ENCODE peak calls at places on chromosome 6, in four cellular contexts. J is HCT116, H is spleen, A is GM12878. G is an unnamed sample. For H3K27me3 and H3K4me1, the result is how much of the 10 kb centered on the place peaks cover.

GRCh38 chr6:23349521-23350147 is 776.4 kb upstream of the NRSN1 start:
- DNase-seq in J (peak), H (no peak), A (no peak), G (no peak)

GRCh38 chr6:2429460-2429859 is 184.1 kb upstream of the GMDS start:
- DNase-seq in J (no peak), H (no peak), A (no peak), G (no peak)

GRCh38 chr6:17505062-17505476 is 95.0 kb upstream of the FAM8A1 start:
- DNase-seq in J (peak), H (no peak), A (no peak), G (no peak)

GRCh38 chr6:160793652-160794051 is 91.6 kb downstream of the PLG start:
- DNase-seq in J (no peak), H (no peak), A (no peak), G (no peak)

GRCh38 chr6:145801021-145801420 is 13.6 kb downstream of the FBXO30 start:
- DNase-seq in J (no peak), H (no peak), A (no peak), G (no peak)

GRCh38 chr6:5584072-5584471 is 322.8 kb downstream of the FARS2 start:
- DNase-seq in J (no peak), H (no peak), A (no peak), G (no peak)

GRCh38 chr6:44779130-44779826 is 391.8 kb downstream of the CDC5L start:
- DNase-seq in J (no peak), H (no peak), A (peak), G (peak)

GRCh38 chr6:168905451-168906090 is 348.1 kb downstream of the THBS2 start:
- DNase-seq in J (no peak), H (no peak), A (no peak), G (no peak)

GRCh38 chr6:24581084-24581669 is 64.8 kb downstream of the KIAA0319 start:
- DNase-seq in J (peak), H (peak), A (no peak), G (peak)

GRCh38 chr6:41042167-41042566 is at the start of gene TSPO2:
- DNase-seq in J (no peak), H (no peak), A (no peak), G (no peak)

GRCh38 chr6:37344308-37344707 is 9.5 kb upstream of the RNF8 start:
- DNase-seq in J (no peak), H (no peak), A (no peak), G (no peak)

GRCh38 chr6:18985061-18985460 is 597.9 kb downstream of the RNF144B start:
- DNase-seq in J (no peak), H (no peak), A (no peak), G (no peak)

GRCh38 chr6:89144358-89145041 is 1.4 kb upstream of the PM20D2 start:
- DNase-seq in J (no peak), H (no peak), A (no peak), G (no peak)

GRCh38 chr6:158383542-158383941 is 71.3 kb downstream of the TULP4 start:
- DNase-seq in J (no peak), H (no peak), A (no peak), G (no peak)

GRCh38 chr6:158383057-158383456 is 70.8 kb downstream of the TULP4 start:
- DNase-seq in J (no peak), H (no peak), A (no peak), G (no peak)

GRCh38 chr6:158387036-158387435 is 74.8 kb downstream of the TULP4 start:
- DNase-seq in J (peak), H (no peak), A (no peak), G (no peak)

GRCh38 chr6:158382491-158382890 is 70.2 kb downstream of the TULP4 start:
- DNase-seq in J (no peak), H (no peak), A (no peak), G (no peak)

GRCh38 chr6:158384671-158385110 is 72.4 kb downstream of the TULP4 start:
- DNase-seq in J (no peak), H (no peak), A (no peak), G (no peak)
- H3K4me3 ChIP-seq in J (no peak), H (no peak), A (no peak), G (no peak)

DNA sequence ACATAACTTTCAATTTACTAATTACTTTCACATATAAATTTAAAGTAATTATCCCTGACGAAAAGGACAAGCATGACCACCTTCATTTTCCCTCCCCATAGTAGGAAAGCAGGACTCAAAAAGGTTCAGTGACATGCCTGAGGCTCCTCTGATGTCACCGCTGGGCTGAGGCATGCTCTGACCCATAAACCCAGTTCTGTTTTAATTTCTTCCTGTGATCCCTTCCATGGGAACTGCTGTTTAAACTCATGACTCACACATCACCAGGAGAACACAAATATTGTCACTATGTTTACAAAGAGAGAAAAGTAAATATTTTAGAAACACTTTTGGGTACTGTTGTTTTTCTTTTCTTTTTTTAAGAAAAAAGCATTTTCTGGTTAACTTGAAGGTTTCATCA is 38.0 kb upstream of the NR2E1 start:
- DNase-seq in J (no peak), H (no peak), A (no peak), G (no peak)
- H3K27me3 ChIP-seq in J (under half), H (under half), A (under half), G (under half)

DNA sequence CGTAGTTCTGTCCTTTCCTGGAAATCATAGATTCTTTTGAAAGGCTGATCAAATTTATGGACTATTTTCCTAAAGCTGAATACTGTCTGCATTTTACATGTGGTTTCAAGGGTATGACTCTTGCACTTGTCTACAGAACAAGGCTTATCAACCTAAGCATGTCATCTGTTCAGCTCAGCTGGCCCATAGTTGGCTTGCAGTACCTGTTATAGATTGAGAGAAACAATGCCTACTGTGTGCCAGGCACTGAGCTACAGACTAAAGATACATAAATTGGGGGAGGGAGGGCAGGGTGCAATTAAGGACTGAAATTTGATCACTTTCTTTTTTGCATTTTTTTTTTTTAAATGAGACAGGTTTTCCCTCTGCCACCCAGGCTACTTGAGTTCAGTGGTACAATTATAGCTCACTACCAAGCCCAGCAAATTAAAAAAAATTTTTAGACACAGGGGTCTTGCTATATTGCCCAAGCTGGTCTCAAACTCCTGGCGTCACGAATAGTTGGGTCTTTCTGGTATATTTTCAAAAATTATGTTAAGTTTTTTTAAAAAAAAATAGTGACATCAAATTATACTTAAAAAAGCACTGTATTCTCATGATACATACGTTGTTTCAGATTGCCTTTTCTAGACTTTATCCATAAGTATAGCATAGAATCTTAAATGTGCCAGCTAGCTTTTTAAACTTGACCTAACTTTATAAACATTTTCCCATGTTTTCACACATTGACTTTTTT is 52.2 kb downstream of the RREB1 start:
- DNase-seq in J (no peak), H (no peak), A (no peak), G (no peak)
- H3K4me1 ChIP-seq in J (under half), H (under half), A (under half), G (under half)

GRCh38 chr6:11151488-11151887 is 40.0 kb upstream of the ERVFRD-1 start:
- DNase-seq in J (no peak), H (no peak), A (no peak), G (no peak)
- H3K4me3 ChIP-seq in J (no peak), H (no peak), A (no peak), G (no peak)

G was measured in right cardiac atrium.